ENCODE peak calls at places on chromosome 9, in nine cellular contexts. X is WTC11, Q is endothelial cell of umbilical vein, U is GM12878, J is H1, M is K562, C is SK-N-SH, V is A549, T is NB4. W is an unnamed sample.

GRCh38 chr9:35603506-35603985 is 1.5 kb upstream of the TESK1 start:
- DNase-seq in C (peak; percentile 43), T (no peak), X (no peak), V (no peak), Q (no peak), M (no peak), J (peak; percentile 47), U (no peak), W (no peak)

GRCh38 chr9:128898845-128899565 is 17.1 kb downstream of the LRRC8A start:
- DNase-seq in T (no peak), X (no peak), J (no peak), Q (no peak), U (no peak), V (no peak), C (no peak), M (no peak), W (no peak)

GRCh38 chr9:114991861-114992260 is 61.5 kb upstream of the TNFSF8 start:
- DNase-seq in X (no peak), V (no peak), T (peak; percentile 69), U (no peak), C (no peak), M (no peak), Q (no peak), J (no peak), W (no peak)

GRCh38 chr9:134175808-134176598 is 11.6 kb upstream of the RNU6ATAC start:
- DNase-seq in Q (no peak), V (no peak), T (peak; percentile 33), X (no peak), J (no peak), U (no peak), M (no peak), C (peak; percentile 76), W (no peak)

GRCh38 chr9:99851028-99851822 is 29.5 kb downstream of the NR4A3 start:
- DNase-seq in X (no peak), U (peak; percentile 59), V (no peak), M (no peak), T (no peak), J (no peak), C (no peak), Q (no peak), W (no peak)

GRCh38 chr9:94772654-94773303 is 46.3 kb downstream of the AOPEP start:
- DNase-seq in M (no peak), Q (no peak), C (peak; percentile 42), J (no peak), T (no peak), U (no peak), V (no peak), X (no peak), W (no peak)

GRCh38 chr9:115035872-115036612 is 81.9 kb downstream of the TNC start:
- DNase-seq in C (no peak), U (peak; percentile 77), J (no peak), M (no peak), T (peak; percentile 61), Q (no peak), V (no peak), X (no peak), W (peak; percentile 32)

GRCh38 chr9:35664531-35665470 is at the start of gene ARHGEF39:
- DNase-seq in V (peak; percentile 94), U (no peak), M (peak; percentile 92), X (peak; percentile 91), J (peak; percentile 92), T (peak; percentile 86), Q (peak; percentile 81), C (peak; percentile 98), W (peak; percentile 59)

GRCh38 chr9:74078647-74079046 is 418.5 kb upstream of the RORB start:
- DNase-seq in T (no peak), V (no peak), M (no peak), C (no peak), X (no peak), U (no peak), Q (no peak), J (no peak), W (no peak)

GRCh38 chr9:110559869-110560268 is 19.7 kb downstream of the SVEP1 start:
- DNase-seq in M (no peak), V (no peak), Q (no peak), J (no peak), U (no peak), T (no peak), C (no peak), X (no peak), W (no peak)

GRCh38 chr9:79572891-79573696 is 1.3 kb downstream of the TLE4 start:
- DNase-seq in Q (peak; percentile 35), J (peak; percentile 66), V (peak; percentile 25), U (no peak), T (peak; percentile 46), X (peak; percentile 41), M (peak; percentile 27), C (peak; percentile 62), W (no peak)

GRCh38 chr9:92151691-92152393 is 36.6 kb upstream of the SPTLC1 start:
- DNase-seq in C (peak; percentile 74), M (no peak), V (no peak), X (no peak), U (no peak), Q (peak; percentile 13), T (no peak), J (no peak), W (no peak)

GRCh38 chr9:129548571-129549135 is 72.2 kb downstream of the C9orf50 start:
- DNase-seq in Q (no peak), M (no peak), C (no peak), X (no peak), T (no peak), V (no peak), J (peak; percentile 41), U (no peak), W (no peak)

GRCh38 chr9:7324031-7324654 is 475.4 kb downstream of the DMAC1 start:
- DNase-seq in M (no peak), U (no peak), T (no peak), V (no peak), X (no peak), J (no peak), Q (no peak), C (no peak), W (no peak)

GRCh38 chr9:124062172-124062571 is 50.6 kb downstream of the LHX2 start:
- DNase-seq in T (peak; percentile 28), Q (no peak), V (no peak), M (peak; percentile 13), J (no peak), U (no peak), X (peak; percentile 42), C (no peak), W (no peak)

GRCh38 chr9:18587988-18588387 is 114.0 kb downstream of the ADAMTSL1 start:
- DNase-seq in M (no peak), Q (no peak), T (no peak), C (no peak), X (no peak), J (no peak), U (no peak), V (no peak), W (no peak)

GRCh38 chr9:10265102-10265708 is 347.6 kb downstream of the PTPRD start:
- DNase-seq in V (no peak), U (no peak), J (no peak), Q (peak; percentile 99), X (no peak), T (no peak), C (no peak), M (no peak), W (no peak)

GRCh38 chr9:126020836-126021235 is 273.7 kb downstream of the PBX3 start:
- DNase-seq in Q (no peak), J (no peak), V (no peak), U (no peak), X (no peak), T (no peak), C (no peak), M (no peak), W (no peak)
- TF ChIP-seq MAX in Q (no peak), J (no peak), V (no peak), U (no peak), X (no peak), T (no peak), C (no peak), M (no peak), W (no peak)

DNA sequence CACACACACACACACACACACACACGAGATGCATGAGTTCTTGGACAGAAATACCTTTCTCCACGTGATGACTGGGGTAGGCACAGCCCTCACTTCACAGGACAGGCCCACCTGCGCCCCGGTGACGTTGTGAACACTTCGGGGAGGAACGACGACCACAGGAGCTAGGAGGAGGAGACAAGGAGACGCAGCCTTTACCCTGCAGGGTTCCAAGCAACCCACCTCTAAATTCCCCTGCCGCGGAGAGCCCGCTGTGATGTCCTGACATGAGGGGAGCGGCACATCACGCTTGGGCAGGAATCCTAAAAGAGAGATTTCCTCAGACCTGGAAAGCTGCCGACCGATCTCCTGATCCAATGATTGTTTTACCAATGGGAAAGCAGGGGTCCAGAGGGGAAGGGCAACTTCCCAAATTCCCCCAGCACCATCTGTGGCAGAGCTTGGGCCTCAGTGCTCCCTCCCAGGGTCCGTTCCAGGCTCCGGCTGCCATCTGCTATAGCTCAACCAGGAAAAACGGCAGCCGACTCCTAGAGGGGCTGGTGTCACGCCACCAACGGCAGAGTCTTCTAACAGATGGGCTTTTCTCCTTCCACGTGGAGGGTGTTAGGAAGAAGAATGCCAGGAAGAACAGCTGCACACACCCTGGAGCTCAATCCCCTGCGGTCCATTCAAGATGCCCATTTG is 10.1 kb downstream of the IGFBPL1 start:
- DNase-seq in V (no peak), Q (no peak), U (no peak), C (no peak), J (no peak), T (no peak), M (no peak), X (no peak), W (no peak)
- TF ChIP-seq MAX in V (no peak), Q (no peak), U (no peak), C (no peak), J (no peak), T (no peak), M (no peak), X (no peak), W (no peak)

DNA sequence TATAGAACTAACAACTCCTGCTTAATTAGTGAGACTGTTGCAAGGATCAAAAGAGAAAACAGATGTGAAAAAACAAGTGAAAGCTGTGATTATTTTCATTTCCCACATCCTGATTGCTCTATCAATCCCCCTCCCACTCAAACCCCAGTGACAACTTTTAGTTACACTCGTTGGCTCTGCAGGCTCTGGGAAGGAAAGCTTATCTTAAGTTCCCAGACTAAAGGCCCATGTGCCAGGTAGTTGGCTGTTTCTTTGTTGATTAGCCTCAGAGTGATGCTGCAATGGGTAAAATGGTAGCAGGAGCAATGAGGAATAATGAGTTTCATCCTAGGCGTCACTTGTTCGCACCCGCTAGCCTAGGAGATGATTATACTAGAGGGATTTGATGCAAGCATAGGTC is 133.3 kb upstream of the IFNE start:
- DNase-seq in J (no peak), Q (no peak), X (no peak), T (no peak), U (no peak), M (no peak), V (no peak), C (no peak), W (no peak)
- TF ChIP-seq MAX in J (no peak), Q (no peak), X (no peak), T (no peak), U (no peak), M (no peak), V (no peak), C (no peak), W (no peak)

DNA sequence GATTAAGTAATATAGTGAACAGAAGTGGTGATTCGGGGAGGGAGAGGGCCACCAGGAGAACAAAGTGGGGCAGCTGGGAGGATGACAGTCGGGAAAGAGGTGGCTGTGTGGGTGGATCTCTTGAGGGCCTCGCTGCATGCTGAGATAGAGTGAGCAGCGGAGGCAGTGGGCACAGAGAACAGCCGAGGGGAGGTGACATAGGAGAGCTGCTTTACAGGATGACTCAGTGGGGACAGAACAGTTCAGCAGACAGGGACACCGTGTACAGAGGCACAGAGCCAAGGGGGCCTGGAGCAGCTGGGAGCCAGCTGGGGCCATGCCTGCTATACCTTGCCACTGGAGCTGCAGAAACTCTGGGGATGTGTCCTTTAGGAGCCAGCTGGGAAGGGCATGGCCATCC is 273.9 kb downstream of the GADD45G start:
- DNase-seq in T (no peak), J (peak; percentile 35), C (peak; percentile 49), U (no peak), V (no peak), M (no peak), Q (no peak), X (no peak), W (no peak)
- TF ChIP-seq MAX in T (no peak), J (no peak), C (no peak), U (no peak), V (no peak), M (no peak), Q (no peak), X (no peak), W (no peak)

W was measured in HCT116.